ENCODE peak calls at places on chromosomes 12 and 14, in seven cellular contexts. T, P, H, W, G, N and Q are unnamed samples.

GRCh38 chr12:79691299-79692248 is 810 bp upstream of the PAWR start:
- DNase-seq in G (no peak), W (no peak), N (peak; percentile 96), T (no peak), H (peak; percentile 95), P (no peak), Q (peak; percentile 39)

GRCh38 chr14:68622856-68623255 is 170.0 kb downstream of the ZFP36L1 start:
- DNase-seq in W (no peak), N (no peak), P (no peak), T (no peak), H (no peak), G (no peak), Q (no peak)

GRCh38 chr14:35197015-35197414 is 74.7 kb downstream of the PRORP start:
- DNase-seq in G (no peak), H (peak; percentile 67), P (no peak), T (no peak), N (peak; percentile 63), W (no peak), Q (no peak)

GRCh38 chr12:47547077-47547476 is 158.8 kb downstream of the RPAP3 start:
- DNase-seq in W (no peak), N (peak; percentile 73), G (no peak), P (no peak), H (peak; percentile 30), T (no peak), Q (peak; percentile 35)

GRCh38 chr14:104879983-104880565 is 15.0 kb downstream of the CEP170B start:
- DNase-seq in P (no peak), W (no peak), H (no peak), G (peak; percentile 11), N (no peak), T (no peak), Q (peak; percentile 25)

GRCh38 chr12:2169964-2170363 is 117.2 kb downstream of the CACNA1C start:
- DNase-seq in N (peak; percentile 78), G (no peak), W (no peak), H (peak; percentile 73), T (no peak), P (no peak), Q (no peak)

GRCh38 chr12:25906651-25907340 is 51.7 kb upstream of the RASSF8 start:
- DNase-seq in N (no peak), H (no peak), T (no peak), W (no peak), G (no peak), P (no peak), Q (no peak)

GRCh38 chr12:95322335-95322734 is 104.7 kb downstream of the VEZT start:
- DNase-seq in G (no peak), H (no peak), W (no peak), N (peak; percentile 13), P (no peak), T (no peak), Q (no peak)

GRCh38 chr12:132190012-132190755 is 45.9 kb downstream of the NOC4L start:
- DNase-seq in P (no peak), T (no peak), W (no peak), N (peak; percentile 56), H (no peak), G (no peak), Q (peak; percentile 93)

GRCh38 chr12:96471368-96472040 is 17.9 kb upstream of the CFAP54 start:
- DNase-seq in P (no peak), T (no peak), W (no peak), G (no peak), H (peak; percentile 84), N (peak; percentile 93), Q (no peak)

GRCh38 chr12:75714462-75715322 is 203.3 kb upstream of the KRR1 start:
- DNase-seq in W (no peak), H (no peak), T (no peak), N (no peak), P (no peak), G (no peak), Q (no peak)

GRCh38 chr12:30595742-30596141 is 99.9 kb downstream of the IPO8 start:
- DNase-seq in G (no peak), W (no peak), H (no peak), P (no peak), N (no peak), T (no peak), Q (no peak)

GRCh38 chr14:99177046-99177655 is 94.8 kb downstream of the BCL11B start:
- DNase-seq in P (no peak), N (no peak), G (no peak), T (peak; percentile 18), H (no peak), W (no peak), Q (peak; percentile 22)

GRCh38 chr12:72296389-72296788 is 24.2 kb downstream of the TRHDE start:
- DNase-seq in G (no peak), W (no peak), P (no peak), H (peak; percentile 93), N (peak; percentile 47), T (no peak), Q (no peak)

GRCh38 chr14:21543426-21544350 is 17.5 kb upstream of the SALL2 start:
- DNase-seq in T (no peak), G (no peak), H (no peak), W (peak; percentile 34), N (no peak), P (no peak), Q (peak; percentile 54)

GRCh38 chr14:33786091-33786825 is 164.6 kb downstream of the EGLN3 start:
- DNase-seq in N (no peak), G (no peak), P (no peak), H (peak; percentile 11), W (no peak), T (no peak), Q (no peak)

GRCh38 chr14:99231181-99231849 is 40.7 kb downstream of the BCL11B start:
- DNase-seq in N (no peak), T (no peak), W (no peak), G (peak; percentile 18), P (no peak), H (no peak), Q (peak; percentile 73)

GRCh38 chr14:75559451-75560187 is 18.8 kb upstream of the FLVCR2 start:
- DNase-seq in H (peak; percentile 10), W (no peak), G (no peak), P (no peak), N (peak; percentile 75), T (peak; percentile 70), Q (no peak)

GRCh38 chr14:73780391-73780790 is 66.2 kb upstream of the PNMA1 start:
- DNase-seq in G (no peak), W (no peak), T (no peak), N (no peak), H (no peak), P (no peak), Q (no peak)

GRCh38 chr14:90612801-90613200 is 203.4 kb downstream of the TTC7B start:
- DNase-seq in T (no peak), N (no peak), P (no peak), W (no peak), G (no peak), H (no peak), Q (no peak)

GRCh38 chr14:103070971-103071542 is 13.0 kb upstream of the LBHD2 start:
- DNase-seq in P (no peak), H (no peak), W (no peak), G (no peak), N (peak; percentile 26), T (peak; percentile 33), Q (peak; percentile 41)